ENCODE peak calls at places on chromosomes 6 and 20, in nine cellular contexts. V, I, D, O, G, S, U, L and K are unnamed samples.

GRCh38 chr20:3106658-3107463 is 22.3 kb upstream of the AVP start:
- DNase-seq in V (peak), U (no peak), L (no peak), O (no peak), G (no peak), D (no peak), S (no peak), I (no peak), K (no peak)

GRCh38 chr6:45479834-45480696 is 102.3 kb upstream of the SUPT3H start:
- DNase-seq in V (peak), G (no peak), S (no peak), U (no peak), L (no peak), O (no peak), I (no peak), D (peak), K (no peak)

GRCh38 chr6:6659600-6660327 is 71.2 kb downstream of the LY86 start:
- DNase-seq in G (peak), U (no peak), L (no peak), V (no peak), O (peak), D (no peak), I (no peak), S (no peak), K (no peak)

GRCh38 chr20:4195499-4195898 is 180.1 kb upstream of the RNF24 start:
- DNase-seq in O (no peak), D (peak), V (peak), S (peak), L (no peak), I (no peak), U (peak), G (no peak), K (no peak)

GRCh38 chr6:31572041-31572911 is at the start of gene LTA:
- DNase-seq in G (peak), L (peak), I (peak), S (no peak), U (no peak), D (no peak), V (no peak), O (peak), K (no peak)

GRCh38 chr6:84762941-84763396 is 1.4 kb downstream of the TBX18 start:
- DNase-seq in I (no peak), L (no peak), G (no peak), U (no peak), V (peak), D (no peak), S (no peak), O (no peak), K (no peak)

GRCh38 chr6:128284128-128284527 is 236.3 kb downstream of the PTPRK start:
- DNase-seq in D (no peak), U (no peak), I (no peak), S (no peak), V (no peak), O (no peak), G (no peak), L (no peak), K (no peak)

GRCh38 chr6:291697-292505 is at the start of gene DUSP22:
- DNase-seq in U (peak), L (no peak), V (peak), I (peak), O (peak), D (peak), G (peak), S (no peak), K (no peak)

GRCh38 chr6:151136141-151136755 is 103.5 kb upstream of the AKAP12 start:
- DNase-seq in O (no peak), G (no peak), V (peak), U (no peak), S (no peak), D (peak), I (no peak), L (no peak), K (no peak)

GRCh38 chr20:25040438-25040831 is 17.5 kb downstream of the ACSS1 start:
- DNase-seq in V (no peak), G (no peak), S (no peak), L (no peak), U (no peak), I (no peak), D (peak), O (peak), K (no peak)